ENCODE peak calls at places on chromosomes 13 and 19, in six cellular contexts. H is naive thymus-derived CD4-positive, alpha-beta T cell; M is mesendoderm; I is GM23338; U is IMR-90; L is tibial nerve. E is an unnamed sample.

GRCh38 chr13:97257228-97257755 is 35.2 kb downstream of the MBNL2 start:
- DNase-seq in H (no peak), M (no peak), I (no peak), U (no peak), L (no peak), E (no peak)

GRCh38 chr19:49861127-49861526 is 6.2 kb downstream of the PNKP start:
- DNase-seq in H (no peak), M (no peak), I (peak; percentile 64), U (no peak), L (peak; percentile 55), E (no peak)

GRCh38 chr13:48235100-48235813 is 2.3 kb downstream of the ITM2B start:
- DNase-seq in H (no peak), M (peak; percentile 89), I (peak; percentile 65), U (peak; percentile 25), L (no peak), E (peak; percentile 32)

GRCh38 chr13:23744315-23744714 is 144.9 kb downstream of the MIPEP start:
- DNase-seq in H (no peak), M (no peak), I (no peak), U (no peak), L (no peak), E (no peak)

GRCh38 chr13:114194853-114195252 is 15.8 kb downstream of the CFAP97D2 start:
- DNase-seq in H (no peak), M (no peak), I (no peak), U (no peak), L (no peak), E (no peak)

GRCh38 chr19:29609636-29610035 is 3.6 kb downstream of the POP4 start:
- DNase-seq in H (no peak), M (no peak), I (no peak), U (no peak), L (no peak), E (no peak)

GRCh38 chr13:39095500-39095899 is 57.2 kb downstream of the NHLRC3 start:
- DNase-seq in H (no peak), M (no peak), I (no peak), U (no peak), L (no peak), E (no peak)

GRCh38 chr19:43469160-43469480 is 3.7 kb upstream of the LYPD3 start:
- DNase-seq in H (peak; percentile 75), M (no peak), I (no peak), U (no peak), L (no peak), E (peak; percentile 74)

GRCh38 chr19:48878219-48879024 is 6.2 kb downstream of the PPP1R15A start:
- DNase-seq in H (no peak), M (no peak), I (no peak), U (peak; percentile 41), L (no peak), E (no peak)

GRCh38 chr13:75705395-75705794 is 69.3 kb downstream of the LMO7 start:
- DNase-seq in H (no peak), M (no peak), I (no peak), U (peak; percentile 85), L (no peak), E (no peak)

GRCh38 chr13:111393221-111393790 is 72.9 kb downstream of the TEX29 start:
- DNase-seq in H (no peak), M (peak; percentile 65), I (no peak), U (no peak), L (no peak), E (no peak)

GRCh38 chr19:7533281-7533819 is 2.2 kb upstream of the PNPLA6 start:
- DNase-seq in H (no peak), M (peak; percentile 38), I (peak; percentile 72), U (peak; percentile 28), L (peak; percentile 42), E (no peak)

GRCh38 chr19:7535993-7536685 is 622 bp downstream of the PNPLA6 start:
- DNase-seq in H (no peak), M (no peak), I (peak; percentile 69), U (no peak), L (no peak), E (no peak)

GRCh38 chr19:7535035-7535992 is at the start of gene PNPLA6:
- DNase-seq in H (peak; percentile 92), M (peak; percentile 95), I (peak; percentile 97), U (peak; percentile 92), L (peak; percentile 95), E (peak; percentile 89)

GRCh38 chr19:7533925-7534480 is 1.5 kb upstream of the PNPLA6 start:
- DNase-seq in H (peak; percentile 81), M (peak; percentile 93), I (peak; percentile 94), U (peak; percentile 85), L (peak; percentile 85), E (peak; percentile 93)

DNA sequence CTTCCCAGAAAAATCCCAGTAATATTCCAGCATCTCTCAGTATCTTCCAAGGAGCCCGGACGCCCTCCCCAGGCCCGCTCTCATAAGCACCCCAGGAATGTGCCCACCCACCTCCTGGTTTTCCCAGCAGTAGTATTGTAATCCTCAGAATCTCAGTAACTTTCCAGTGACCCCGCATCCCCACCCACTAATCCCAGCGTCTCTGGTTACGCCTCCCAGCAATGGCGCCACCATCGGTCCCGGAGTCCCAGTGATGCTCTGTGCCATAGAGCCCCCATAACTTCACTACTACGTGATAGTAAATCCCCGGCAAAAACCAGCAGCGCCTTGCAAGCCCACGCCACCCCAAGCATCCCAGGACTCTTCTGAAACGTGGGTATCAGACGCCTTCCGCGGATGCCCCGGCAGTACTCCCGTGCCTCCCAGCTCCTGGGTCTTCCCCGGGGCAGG is 961 bp upstream of the PNPLA6 start:
- DNase-seq in H (no peak), M (peak; percentile 90), I (peak; percentile 93), U (peak; percentile 87), L (peak; percentile 69), E (no peak)
- H3K27ac ChIP-seq in H (peak overlapping the region; percentile 81), M (peak overlapping the region; percentile 69), I (peak overlapping the region; percentile 88), U (peak overlapping the region; percentile 83), L (peak overlapping the region; percentile 98), E (peak overlapping the region; percentile 76)

GRCh38 chr19:18494267-18494607 is 27.6 kb downstream of the ELL start:
- DNase-seq in H (no peak), M (no peak), I (no peak), U (peak; percentile 69), L (no peak), E (no peak)
- H3K4me1 ChIP-seq in H (peaks cover 36% of the 10 kb centered on the region), M (no peaks in the 10 kb centered on the region), I (no peaks in the 10 kb centered on the region), U (peaks cover 25% of the 10 kb centered on the region), L (peaks cover 76% of the 10 kb centered on the region), E (peaks cover 57% of the 10 kb centered on the region)

GRCh38 chr19:4062576-4063368 is 3.9 kb downstream of the ZBTB7A start:
- DNase-seq in H (no peak), M (no peak), I (peak; percentile 18), U (no peak), L (no peak), E (no peak)

GRCh38 chr19:4060621-4061177 is 6.0 kb downstream of the ZBTB7A start:
- DNase-seq in H (no peak), M (no peak), I (no peak), U (no peak), L (no peak), E (no peak)

GRCh38 chr19:4059931-4060620 is 6.6 kb downstream of the ZBTB7A start:
- DNase-seq in H (no peak), M (no peak), I (peak; percentile 33), U (no peak), L (peak; percentile 51), E (peak; percentile 38)

GRCh38 chr19:4061683-4062575 is 4.8 kb downstream of the ZBTB7A start:
- DNase-seq in H (no peak), M (no peak), I (peak; percentile 62), U (no peak), L (no peak), E (no peak)

GRCh38 chr19:4061178-4061682 is 5.5 kb downstream of the ZBTB7A start:
- DNase-seq in H (no peak), M (no peak), I (peak; percentile 60), U (no peak), L (peak; percentile 79), E (no peak)
- H3K4me3 ChIP-seq in H (no peak overlapping the region), M (no peak overlapping the region), I (no peak overlapping the region), U (no peak overlapping the region), L (peak overlapping the region; percentile 49), E (no peak overlapping the region)

GRCh38 chr19:38543286-38543806 is 74.4 kb downstream of the MAP4K1 start:
- DNase-seq in H (no peak), M (no peak), I (no peak), U (no peak), L (no peak), E (no peak)

GRCh38 chr19:38544569-38545315 is 73.0 kb downstream of the MAP4K1 start:
- DNase-seq in H (peak; percentile 61), M (peak; percentile 83), I (peak; percentile 21), U (peak; percentile 5), L (no peak), E (no peak)

GRCh38 chr19:38545596-38545995 is 72.2 kb downstream of the MAP4K1 start:
- DNase-seq in H (no peak), M (no peak), I (no peak), U (no peak), L (no peak), E (no peak)

GRCh38 chr19:38542040-38542439 is 75.7 kb downstream of the MAP4K1 start:
- DNase-seq in H (no peak), M (no peak), I (no peak), U (no peak), L (no peak), E (no peak)

GRCh38 chr19:38543807-38544568 is 73.8 kb downstream of the MAP4K1 start:
- DNase-seq in H (no peak), M (peak; percentile 76), I (peak; percentile 72), U (peak; percentile 86), L (peak; percentile 9), E (no peak)
- H3K27ac ChIP-seq in H (no peak overlapping the region), M (no peak overlapping the region), I (no peak overlapping the region), U (no peak overlapping the region), L (peak overlapping the region; percentile 18), E (no peak overlapping the region)

GRCh38 chr19:18289471-18290066 is 8.1 kb upstream of the JUND start:
- DNase-seq in H (no peak), M (no peak), I (no peak), U (no peak), L (no peak), E (no peak)
- H3K4me1 ChIP-seq in H (peaks cover 45% of the 10 kb centered on the region), M (peaks cover 13% of the 10 kb centered on the region), I (peaks cover 52% of the 10 kb centered on the region), U (peaks cover 23% of the 10 kb centered on the region), L (peaks cover 74% of the 10 kb centered on the region), E (peaks cover 64% of the 10 kb centered on the region)

DNA sequence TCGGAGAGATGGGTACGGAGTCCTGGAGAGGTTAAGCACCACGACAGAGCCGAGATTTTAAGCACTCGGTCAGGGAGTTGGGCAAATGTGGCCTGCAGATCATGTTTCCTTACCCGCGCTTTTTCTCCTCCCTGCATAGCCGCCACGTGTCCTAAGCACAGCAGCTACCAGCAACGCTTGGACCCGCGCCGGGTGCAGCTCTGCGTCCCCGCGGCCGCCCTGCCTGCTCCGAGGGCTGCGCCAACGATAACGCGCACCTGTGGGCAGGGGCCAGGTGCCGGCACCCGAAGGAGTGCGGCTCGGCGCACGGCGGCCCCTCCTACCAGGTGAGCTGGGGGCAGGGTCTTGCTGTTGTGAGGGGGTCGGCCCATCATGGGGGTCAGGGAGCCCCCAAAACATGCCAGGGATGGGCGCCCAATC is 24.8 kb upstream of the FXYD3 start:
- DNase-seq in H (no peak), M (peak; percentile 79), I (peak; percentile 90), U (no peak), L (no peak), E (no peak)
- H3K4me3 ChIP-seq in H (no peak overlapping the region), M (peak overlapping the region; percentile 13), I (peak overlapping the region; percentile 53), U (no peak overlapping the region), L (peak overlapping the region; percentile 20), E (no peak overlapping the region)

GRCh38 chr13:21012841-21013681 is 48.3 kb downstream of the LATS2 start:
- DNase-seq in H (no peak), M (no peak), I (no peak), U (no peak), L (no peak), E (no peak)
- H3K27ac ChIP-seq in H (no peak overlapping the region), M (no peak overlapping the region), I (no peak overlapping the region), U (peak overlapping the region; percentile 98), L (peak overlapping the region; percentile 83), E (no peak overlapping the region)

GRCh38 chr19:13044160-13044853 is 49.0 kb downstream of the NFIX start:
- DNase-seq in H (no peak), M (no peak), I (no peak), U (peak; percentile 62), L (no peak), E (no peak)
- H3K4me1 ChIP-seq in H (no peaks in the 10 kb centered on the region), M (no peaks in the 10 kb centered on the region), I (peaks cover 3% of the 10 kb centered on the region), U (peaks cover 33% of the 10 kb centered on the region), L (peaks cover 76% of the 10 kb centered on the region), E (no peaks in the 10 kb centered on the region)